ENCODE peak calls at places on chromosomes 5 and 9, in ten cellular contexts. U is epithelial cell of esophagus, Z is GM12864, T is SK-N-SH, F is WTC11, X is fibroblast of pulmonary artery, A is gastrocnemius medialis, M is spleen, Q is Peyer's patch, D is neural crest cell. P is an unnamed sample.

GRCh38 chr9:95874989-95875304 is 544 bp upstream of the ERCC6L2 start:
- DNase-seq in U (peak; percentile 54), Z (peak; percentile 41), T (peak; percentile 50), F (peak; percentile 17), X (peak; percentile 43), A (peak; percentile 38), M (peak; percentile 91), Q (peak; percentile 76), D (peak; percentile 26), P (peak; percentile 33)

GRCh38 chr9:115680226-115680625 is 473.4 kb upstream of the PAPPA start:
- DNase-seq in U (peak; percentile 16), Z (no peak), T (no peak), F (no peak), X (peak; percentile 37), A (no peak), M (no peak), Q (no peak), D (no peak), P (no peak)

GRCh38 chr5:54217826-54218503 is 92.4 kb downstream of the ARL15 start:
- DNase-seq in U (peak; percentile 82), Z (peak; percentile 15), T (peak; percentile 45), F (no peak), X (peak; percentile 90), A (no peak), M (no peak), Q (no peak), D (peak; percentile 45), P (peak; percentile 16)

GRCh38 chr9:20447291-20447690 is 175.0 kb downstream of the MLLT3 start:
- DNase-seq in U (no peak), Z (no peak), T (no peak), F (no peak), X (no peak), A (no peak), M (no peak), Q (no peak), D (no peak), P (no peak)

GRCh38 chr5:148912714-148913398 is 86.4 kb downstream of the ADRB2 start:
- DNase-seq in U (peak; percentile 100), Z (no peak), T (peak; percentile 15), F (peak; percentile 55), X (peak; percentile 92), A (no peak), M (no peak), Q (no peak), D (no peak), P (no peak)

GRCh38 chr5:176364765-176365662 is at the start of gene ARL10:
- DNase-seq in U (peak; percentile 11), Z (no peak), T (peak; percentile 91), F (peak; percentile 37), X (peak; percentile 26), A (no peak), M (peak; percentile 89), Q (peak; percentile 54), D (peak; percentile 42), P (peak; percentile 89)

GRCh38 chr9:135989722-135990467 is 28.7 kb upstream of the UBAC1 start:
- DNase-seq in U (no peak), Z (no peak), T (no peak), F (no peak), X (no peak), A (no peak), M (peak; percentile 87), Q (no peak), D (no peak), P (no peak)

GRCh38 chr5:113294341-113295110 is 140.3 kb downstream of the TSSK1B start:
- DNase-seq in U (peak; percentile 83), Z (peak; percentile 12), T (peak; percentile 94), F (peak; percentile 87), X (peak; percentile 94), A (peak; percentile 71), M (peak; percentile 92), Q (peak; percentile 77), D (peak; percentile 73), P (peak; percentile 88)

GRCh38 chr9:95296761-95297160 is 20.7 kb downstream of the FANCC start:
- DNase-seq in U (no peak), Z (no peak), T (no peak), F (no peak), X (no peak), A (no peak), M (no peak), Q (no peak), D (no peak), P (no peak)

GRCh38 chr5:891837-892389 is 688 bp downstream of the BRD9 start:
- DNase-seq in U (peak; percentile 29), Z (no peak), T (no peak), F (no peak), X (peak; percentile 18), A (no peak), M (no peak), Q (no peak), D (no peak), P (peak; percentile 73)

GRCh38 chr9:126514037-126514821 is 99.5 kb upstream of the LMX1B start:
- DNase-seq in U (peak; percentile 46), Z (no peak), T (peak; percentile 92), F (peak; percentile 86), X (peak; percentile 31), A (no peak), M (peak; percentile 94), Q (peak; percentile 72), D (peak; percentile 85), P (peak; percentile 80)
- TF ChIP-seq CTCF in U (no peak), Z (peak; percentile 38), T (peak; percentile 40), F (peak; percentile 56), X (peak; percentile 1), A (no peak), M (peak; percentile 81), Q (peak; percentile 40), D (peak; percentile 66), P (peak; percentile 11)

DNA sequence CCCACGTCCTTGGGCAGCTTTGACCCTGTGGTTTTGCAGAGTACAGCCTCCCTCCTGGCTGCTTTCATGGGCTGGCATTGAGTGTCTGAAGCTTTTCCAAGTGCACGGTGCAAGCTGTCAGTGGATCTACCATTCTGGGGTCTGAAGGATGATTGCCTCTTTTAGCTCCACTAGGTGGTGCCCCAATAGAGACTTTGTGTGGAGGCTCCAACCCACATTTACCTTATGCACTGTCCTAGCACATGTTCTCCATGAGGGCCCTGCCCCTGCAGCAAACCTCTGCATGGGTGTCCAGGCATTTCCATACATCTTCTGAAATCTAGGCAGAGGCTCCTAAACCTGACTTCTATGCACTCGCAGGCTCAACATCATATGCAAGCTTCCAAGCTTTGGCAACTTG is 644.2 kb upstream of the CDH9 start:
- DNase-seq in U (peak; percentile 46), Z (no peak), T (no peak), F (peak; percentile 12), X (peak; percentile 33), A (no peak), M (no peak), Q (no peak), D (no peak), P (no peak)
- TF ChIP-seq CTCF in U (peak; percentile 41), Z (no peak), T (peak; percentile 47), F (no peak), X (peak; percentile 43), A (no peak), M (no peak), Q (no peak), D (peak; percentile 26), P (no peak)

GRCh38 chr5:55227738-55228430 is 769 bp upstream of the MCIDAS start:
- DNase-seq in U (no peak), Z (no peak), T (no peak), F (no peak), X (no peak), A (no peak), M (no peak), Q (no peak), D (no peak), P (peak; percentile 28)

GRCh38 chr5:55223988-55224240 is 3.2 kb downstream of the MCIDAS start:
- DNase-seq in U (no peak), Z (no peak), T (no peak), F (no peak), X (no peak), A (no peak), M (no peak), Q (no peak), D (no peak), P (no peak)

GRCh38 chr5:55226934-55227737 is at the start of gene MCIDAS:
- DNase-seq in U (peak; percentile 76), Z (no peak), T (peak; percentile 77), F (peak; percentile 83), X (no peak), A (no peak), M (peak; percentile 80), Q (peak; percentile 68), D (peak; percentile 57), P (peak; percentile 88)

GRCh38 chr5:55225346-55225745 is 1.8 kb downstream of the MCIDAS start:
- DNase-seq in U (no peak), Z (no peak), T (no peak), F (no peak), X (no peak), A (no peak), M (no peak), Q (no peak), D (no peak), P (peak; percentile 38)

DNA sequence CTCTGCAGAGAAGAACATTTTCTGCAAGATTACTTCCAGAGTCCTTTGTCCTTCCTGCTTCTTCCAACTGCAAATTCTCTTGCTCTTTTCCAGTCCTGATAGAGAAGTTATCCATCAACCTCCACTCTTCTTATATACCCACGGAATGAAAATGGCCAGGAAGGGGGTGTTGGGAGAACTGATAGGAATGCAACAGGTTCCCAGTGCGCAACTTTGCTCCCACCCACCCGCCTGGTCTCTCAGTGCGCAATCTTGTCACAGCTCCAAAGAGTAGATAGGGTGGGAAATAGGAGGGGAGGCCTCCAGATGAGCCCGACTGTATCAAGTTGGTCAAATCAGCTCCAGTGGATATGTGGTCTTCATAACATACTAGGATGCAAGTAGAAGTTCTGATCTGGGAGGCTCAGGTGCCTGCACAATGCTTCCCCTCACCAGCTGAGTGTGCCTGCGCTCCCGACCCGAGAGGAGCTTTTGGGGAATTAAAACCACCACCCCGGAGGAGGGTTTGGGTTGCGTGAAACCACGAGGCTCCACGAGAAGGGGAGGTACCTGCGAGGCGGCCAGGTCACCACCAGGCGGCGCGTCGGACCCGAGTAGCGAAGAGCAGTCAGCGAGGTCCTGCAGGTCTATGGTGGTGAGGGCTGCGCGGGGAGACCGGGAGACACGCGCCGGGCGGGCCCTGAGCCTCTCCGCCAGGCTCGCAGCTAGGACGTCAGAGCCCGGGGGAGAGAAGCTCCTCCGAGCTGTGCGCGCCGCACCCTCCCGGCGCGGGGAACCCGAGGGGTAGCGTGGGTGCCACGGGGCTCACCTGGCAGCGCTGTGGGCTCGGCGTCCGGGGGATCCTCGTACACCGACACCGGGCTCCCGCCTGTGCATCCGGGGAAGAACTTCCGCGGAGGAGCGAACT is 835 bp downstream of the MCIDAS start:
- DNase-seq in U (peak; percentile 69), Z (no peak), T (peak; percentile 89), F (peak; percentile 90), X (peak; percentile 48), A (no peak), M (peak; percentile 77), Q (peak; percentile 65), D (peak; percentile 82), P (peak; percentile 83)
- TF ChIP-seq CTCF in U (peak; percentile 55), Z (peak; percentile 84), T (peak; percentile 62), F (peak; percentile 84), X (peak; percentile 45), A (no peak), M (no peak), Q (peak; percentile 56), D (peak; percentile 76), P (peak; percentile 85)

DNA sequence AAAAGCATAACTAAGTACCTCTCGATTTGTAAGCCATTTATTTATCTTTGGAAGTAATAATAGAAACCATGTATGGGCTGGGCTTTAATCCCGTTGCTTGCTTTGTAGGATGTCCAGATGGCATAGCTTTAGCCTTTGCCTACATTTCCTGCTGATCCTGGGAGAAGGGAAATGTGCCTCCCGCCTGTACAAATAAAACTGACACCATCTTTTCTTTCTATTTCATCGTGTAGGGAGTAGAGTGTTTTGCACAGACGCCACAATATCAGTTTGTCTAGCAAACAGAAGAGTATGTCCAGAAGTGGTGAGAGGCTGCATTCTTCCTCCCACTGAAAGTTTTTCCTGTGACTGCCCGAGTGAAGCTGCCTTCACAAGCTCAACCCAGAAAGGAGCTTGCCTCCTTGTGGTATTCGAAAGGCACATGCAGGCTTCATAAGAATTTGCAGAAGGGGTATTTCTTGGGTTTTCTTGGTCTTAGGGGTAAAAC is 24.7 kb upstream of the TJP2 start:
- DNase-seq in U (peak; percentile 43), Z (no peak), T (no peak), F (no peak), X (peak; percentile 84), A (no peak), M (no peak), Q (no peak), D (no peak), P (no peak)
- TF ChIP-seq CTCF in U (peak; percentile 28), Z (no peak), T (peak; percentile 31), F (no peak), X (peak; percentile 65), A (no peak), M (no peak), Q (peak; percentile 4), D (no peak), P (no peak)

P was measured in GM20000.